ENCODE peak calls at places on chromosomes 2 and 18, in four cellular contexts. S is K562, U is HCT116, Y is H1. E is an unnamed sample.

GRCh38 chr2:51718881-51719280 is 686.9 kb upstream of the NRXN1 start:
- DNase-seq in S (no peak), Y (no peak), U (no peak), E (no peak)

GRCh38 chr2:204754898-204755297 is 209.6 kb downstream of the PARD3B start:
- DNase-seq in S (no peak), U (no peak), Y (no peak), E (no peak)

GRCh38 chr2:203669820-203670219 is 36.6 kb upstream of the CD28 start:
- DNase-seq in U (no peak), S (no peak), Y (no peak), E (no peak)

GRCh38 chr18:27942706-27943105 is 234.2 kb downstream of the CDH2 start:
- DNase-seq in Y (no peak), U (no peak), S (no peak), E (no peak)

GRCh38 chr2:116877274-116877673 is 937.2 kb upstream of the DDX18 start:
- DNase-seq in S (no peak), Y (no peak), U (no peak), E (no peak)

GRCh38 chr2:97645112-97645699 is 656 bp upstream of the COX5B start:
- DNase-seq in Y (no peak), U (no peak), S (peak; percentile 60), E (no peak)

GRCh38 chr2:60556998-60557955 is 3.8 kb upstream of the BCL11A start:
- DNase-seq in U (no peak), S (peak; percentile 7), Y (no peak), E (no peak)

GRCh38 chr2:162212366-162212765 is 30.9 kb downstream of the FAP start:
- DNase-seq in U (no peak), Y (no peak), S (no peak), E (no peak)

GRCh38 chr18:23587220-23587642 is 925 bp upstream of the NPC1 start:
- DNase-seq in S (no peak), U (no peak), Y (no peak), E (no peak)

GRCh38 chr2:3726511-3726910 is 23.1 kb downstream of the DCDC2C start:
- DNase-seq in U (no peak), S (no peak), Y (no peak), E (no peak)

GRCh38 chr2:112812318-112813042 is 24.1 kb downstream of the IL1B start:
- DNase-seq in U (no peak), Y (no peak), S (peak; percentile 82), E (no peak)

DNA sequence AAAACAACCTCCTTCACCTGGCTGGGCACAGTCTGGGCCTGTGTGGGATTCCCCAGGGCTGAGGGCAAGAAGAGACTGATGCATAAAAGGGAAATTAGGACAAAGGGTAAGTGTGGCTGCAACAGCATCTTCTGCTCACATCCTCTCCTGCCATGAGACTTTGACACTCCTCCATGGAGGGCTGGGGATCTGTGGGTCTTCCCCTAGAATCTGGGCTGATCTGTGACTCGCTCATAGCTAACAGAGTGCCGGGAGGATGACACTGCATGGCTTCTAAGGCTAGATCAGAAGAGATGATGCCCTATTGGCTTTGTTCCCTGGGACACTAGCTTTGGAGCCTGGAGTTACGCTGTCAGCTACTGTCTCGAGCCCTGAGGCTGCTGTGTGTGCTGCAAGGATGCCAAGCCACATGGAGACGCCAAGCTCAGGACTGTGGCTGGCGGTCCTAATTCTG is 24.3 kb downstream of the MOCOS start:
- DNase-seq in Y (no peak), S (peak; percentile 21), U (no peak), E (no peak)
- TF ChIP-seq JUND in Y (no peak), S (no peak), U (no peak), E (no peak)

GRCh38 chr18:6875764-6876163 is 146.2 kb downstream of the ARHGAP28 start:
- DNase-seq in Y (no peak), S (no peak), U (no peak), E (no peak)

GRCh38 chr18:6876646-6877045 is 147.1 kb downstream of the ARHGAP28 start:
- DNase-seq in U (no peak), S (no peak), Y (no peak), E (no peak)

GRCh38 chr18:6879508-6880195 is 150.1 kb downstream of the ARHGAP28 start:
- DNase-seq in S (peak; percentile 8), Y (no peak), U (no peak), E (no peak)

GRCh38 chr18:6878881-6879280 is 149.4 kb downstream of the ARHGAP28 start:
- DNase-seq in Y (no peak), U (no peak), S (no peak), E (no peak)

GRCh38 chr18:6877288-6877687 is 147.8 kb downstream of the ARHGAP28 start:
- DNase-seq in U (no peak), S (no peak), Y (no peak), E (no peak)
- TF ChIP-seq JUND in U (no peak), S (no peak), Y (no peak), E (no peak)

DNA sequence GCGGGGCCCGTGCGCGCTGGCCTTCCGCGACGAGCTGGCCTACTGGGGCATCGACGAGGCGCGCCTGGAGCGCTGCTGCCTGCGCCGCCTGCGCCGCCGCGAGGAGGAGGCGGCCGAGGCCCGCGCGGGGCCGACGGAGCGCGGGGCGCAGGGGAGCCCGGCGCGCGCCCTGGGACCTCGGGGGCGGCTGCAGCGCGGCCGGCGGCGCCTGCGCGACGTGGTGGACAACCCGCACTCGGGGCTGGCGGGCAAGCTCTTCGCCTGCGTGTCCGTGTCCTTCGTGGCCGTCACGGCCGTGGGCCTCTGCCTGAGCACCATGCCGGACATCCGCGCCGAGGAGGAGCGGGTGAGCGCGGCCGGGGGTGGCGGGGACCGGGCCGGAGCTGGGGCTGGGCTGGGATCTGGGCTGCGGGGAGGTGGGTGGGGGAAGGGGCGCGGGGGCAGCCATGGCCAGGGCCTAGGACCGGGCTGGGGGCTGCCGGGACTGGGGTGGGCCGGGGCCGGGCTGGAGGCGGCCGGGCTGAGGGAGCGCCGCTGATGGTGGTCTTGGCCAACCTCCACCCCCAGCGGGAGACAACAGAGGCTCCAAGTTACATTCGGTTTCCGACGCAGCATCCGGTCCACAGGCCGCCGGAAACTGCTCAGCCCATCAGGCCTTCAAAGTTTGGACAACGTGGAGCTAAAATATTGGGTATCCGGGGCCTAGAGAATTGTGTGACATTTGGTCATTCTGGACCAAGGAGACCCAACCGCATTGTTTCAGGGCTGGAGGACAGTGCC is 66.4 kb downstream of the KCNG2 start:
- DNase-seq in U (no peak), S (no peak), Y (no peak), E (no peak)
- TF ChIP-seq JUND in U (no peak), S (no peak), Y (no peak), E (no peak)

GRCh38 chr2:223725494-223725893 is 111.9 kb downstream of the AP1S3 start:
- DNase-seq in S (peak; percentile 78), Y (peak; percentile 80), U (peak; percentile 92), E (peak; percentile 19)
- TF ChIP-seq JUND in S (peak; percentile 96), Y (peak; percentile 99), U (peak; percentile 98), E (no peak)

DNA sequence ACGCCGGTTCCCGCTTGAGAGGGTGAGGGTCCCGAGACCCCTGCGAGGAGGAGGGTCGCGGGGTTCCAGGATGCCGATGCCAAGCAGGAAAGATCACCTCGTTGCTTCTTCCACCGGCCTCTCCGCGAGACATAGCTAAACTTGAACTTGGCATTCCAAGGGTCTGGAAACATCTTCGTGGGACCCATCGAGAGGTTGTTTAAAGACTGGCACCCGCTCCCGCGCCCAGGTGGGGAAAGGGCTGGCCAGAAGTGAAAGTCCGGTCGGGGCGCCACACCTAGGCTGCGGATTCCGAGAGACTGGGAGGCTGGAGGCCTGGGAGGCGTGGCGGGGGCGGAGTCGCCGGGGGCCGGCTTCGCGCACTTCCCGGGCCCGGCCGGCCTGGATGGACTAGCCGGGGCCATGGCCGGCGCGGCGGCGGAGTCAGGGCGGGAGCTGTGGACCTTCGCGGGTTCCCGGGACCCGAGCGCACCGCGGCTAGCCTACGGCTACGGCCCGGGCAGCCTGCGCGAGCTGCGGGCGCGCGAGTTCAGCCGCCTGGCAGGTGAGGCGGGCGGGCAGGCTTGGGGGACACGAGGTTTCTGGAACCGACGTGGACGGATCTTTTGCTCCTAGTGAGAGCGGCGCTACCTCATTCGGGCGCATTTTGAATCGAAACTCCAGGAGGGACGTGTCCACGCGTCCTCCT is at the start of gene MOCOS:
- DNase-seq in Y (no peak), U (peak; percentile 29), S (peak; percentile 91), E (peak; percentile 92)
- TF ChIP-seq JUND in Y (no peak), U (no peak), S (peak; percentile 2), E (no peak)

GRCh38 chr2:125584732-125585131 is 1071.2 kb upstream of the GYPC start:
- DNase-seq in Y (no peak), U (no peak), S (no peak), E (no peak)

GRCh38 chr2:125582521-125582920 is 1073.4 kb upstream of the GYPC start:
- DNase-seq in S (no peak), U (no peak), Y (no peak), E (no peak)

GRCh38 chr2:125581561-125581960 is 1074.4 kb upstream of the GYPC start:
- DNase-seq in S (no peak), Y (no peak), U (no peak), E (no peak)
- TF ChIP-seq JUND in S (no peak), Y (no peak), U (no peak), E (no peak)

DNA sequence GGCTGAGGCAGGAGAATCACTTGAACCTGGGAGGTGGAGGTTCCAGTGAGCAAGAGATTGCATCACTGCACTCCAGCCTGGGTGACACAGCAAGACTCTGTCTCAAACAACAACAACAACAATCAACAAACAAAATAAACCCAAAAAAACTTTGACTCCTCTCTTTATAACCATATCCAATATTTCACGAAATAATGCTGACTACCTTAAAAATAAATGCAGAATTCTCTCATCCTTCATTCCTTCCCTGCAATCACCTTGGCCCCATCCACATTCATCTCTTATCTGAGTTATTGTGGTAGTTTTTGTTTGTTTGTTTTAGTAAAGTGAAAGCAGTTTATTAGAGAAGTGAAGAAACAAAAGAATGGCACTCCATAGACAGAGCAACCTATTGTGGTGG is 3.2 kb downstream of the PTPRN start:
- DNase-seq in U (no peak), Y (no peak), S (no peak), E (no peak)
- TF ChIP-seq JUND in U (no peak), Y (no peak), S (no peak), E (no peak)

DNA sequence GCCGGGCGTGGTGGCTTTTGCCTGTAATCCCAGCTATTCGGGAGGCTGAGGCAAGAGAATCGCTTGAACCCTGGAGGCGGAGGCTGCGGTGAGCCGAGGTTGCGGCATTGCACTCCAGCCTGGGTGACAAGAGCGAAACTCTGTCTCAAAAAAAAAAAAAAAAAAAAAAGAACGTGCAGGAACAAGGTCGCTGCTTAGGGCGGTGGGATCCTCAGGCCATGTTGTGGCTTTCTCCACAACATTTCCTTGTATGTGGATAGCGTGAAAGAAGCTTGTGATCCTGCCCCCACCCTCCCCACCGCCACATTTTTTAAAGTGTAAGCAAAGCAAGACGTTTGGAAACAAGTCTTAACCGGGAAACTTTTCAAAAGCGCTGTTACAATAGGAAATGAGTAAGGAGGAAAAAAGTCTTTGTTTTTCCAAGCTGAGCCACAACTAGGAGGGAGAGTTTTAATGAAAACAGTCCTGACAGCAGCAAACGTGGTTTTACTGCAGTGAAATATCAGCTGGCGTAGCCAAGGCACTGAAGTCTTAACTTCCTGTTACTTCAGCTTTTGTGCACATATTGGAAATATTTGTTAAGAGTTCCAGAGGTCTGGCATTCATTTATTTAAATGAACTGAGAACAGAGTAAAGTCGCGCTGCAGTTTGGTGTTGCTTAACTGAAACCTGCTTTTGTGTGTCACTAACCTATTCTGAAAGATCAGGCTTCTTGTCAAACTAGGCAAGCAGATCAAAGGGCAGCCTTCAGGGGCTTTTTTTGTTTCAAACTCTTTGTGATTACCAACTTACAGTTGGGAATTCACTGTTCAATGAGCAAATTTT is 3.8 kb downstream of the TGIF1 start:
- DNase-seq in Y (no peak), U (no peak), S (peak; percentile 58), E (no peak)
- TF ChIP-seq JUND in Y (no peak), U (no peak), S (no peak), E (no peak)